ENCODE peak calls at places on chromosomes 13 and 19, in six cellular contexts. D, T, W, C, U and E are unnamed samples.

GRCh38 chr19:13010992-13011652 is 15.8 kb downstream of the NFIX start:
- DNase-seq in T (no peak), D (no peak), W (no peak), C (no peak), U (no peak), E (no peak)

GRCh38 chr13:41356788-41357187 is 45.7 kb downstream of the NAA16 start:
- DNase-seq in C (no peak), U (no peak), W (no peak), T (no peak), D (no peak), E (no peak)

GRCh38 chr13:47175172-47175806 is 278.4 kb upstream of the HTR2A start:
- DNase-seq in W (peak), C (no peak), U (no peak), T (peak), D (no peak), E (no peak)

GRCh38 chr13:90591260-90591926 is 756.1 kb upstream of the MIR17HG start:
- DNase-seq in D (no peak), C (no peak), T (no peak), W (no peak), U (no peak), E (no peak)

GRCh38 chr19:15498910-15499309 is 9.4 kb upstream of the CYP4F22 start:
- DNase-seq in U (no peak), C (no peak), W (no peak), D (peak), T (no peak), E (no peak)

GRCh38 chr13:32262165-32262564 is 53.0 kb downstream of the ZAR1L start:
- DNase-seq in U (no peak), T (peak), D (no peak), W (peak), C (no peak), E (no peak)

GRCh38 chr19:5392476-5392875 is 51.9 kb upstream of the PTPRS start:
- DNase-seq in U (no peak), W (no peak), D (no peak), T (no peak), C (no peak), E (no peak)

GRCh38 chr19:29804493-29804892 is 7.3 kb upstream of the CCNE1 start:
- DNase-seq in U (no peak), W (no peak), C (no peak), T (no peak), D (no peak), E (no peak)

GRCh38 chr13:97266328-97266727 is 44.2 kb downstream of the MBNL2 start:
- DNase-seq in T (no peak), C (no peak), D (peak), U (no peak), W (peak), E (peak)

GRCh38 chr13:79904581-79904980 is 423.6 kb downstream of the NDFIP2 start:
- DNase-seq in D (no peak), U (no peak), W (peak), T (peak), C (no peak), E (no peak)

GRCh38 chr13:53338760-53339159 is 310.1 kb downstream of the OLFM4 start:
- DNase-seq in U (no peak), D (no peak), W (no peak), C (no peak), T (no peak), E (no peak)

GRCh38 chr13:113649212-113649611 is 8.8 kb downstream of the ATP4B start:
- DNase-seq in W (no peak), D (no peak), C (no peak), U (no peak), T (no peak), E (peak)

GRCh38 chr19:23917856-23918255 is 3.2 kb downstream of the ZNF726 start:
- DNase-seq in U (no peak), C (no peak), W (no peak), D (no peak), T (no peak), E (peak)

GRCh38 chr13:110711778-110712070 is 1.8 kb upstream of the ING1 start:
- DNase-seq in W (peak), T (no peak), C (no peak), D (no peak), U (no peak), E (no peak)

GRCh38 chr13:112781881-112782361 is 92.1 kb downstream of the ATP11A start:
- DNase-seq in U (no peak), D (no peak), T (no peak), W (no peak), C (peak), E (no peak)

GRCh38 chr13:31105020-31105800 is 56.5 kb downstream of the HSPH1 start:
- DNase-seq in T (peak), U (no peak), C (no peak), W (no peak), D (no peak), E (peak)

GRCh38 chr13:49063526-49063925 is 87.8 kb downstream of the FNDC3A start:
- DNase-seq in T (no peak), C (no peak), W (no peak), U (no peak), D (no peak), E (peak)

GRCh38 chr13:24038846-24039330 is 121.6 kb upstream of the SPATA13 start:
- DNase-seq in W (peak), D (no peak), C (no peak), T (peak), U (no peak), E (no peak)

GRCh38 chr13:99766641-99767045 is 204.9 kb downstream of the ZIC5 start:
- DNase-seq in U (no peak), D (peak), T (no peak), C (peak), W (no peak), E (peak)

GRCh38 chr13:72473321-72473720 is 254.1 kb downstream of the MZT1 start:
- DNase-seq in T (no peak), D (no peak), C (no peak), W (no peak), U (no peak), E (no peak)

GRCh38 chr19:51026554-51026831 is at the start of gene KLK11:
- DNase-seq in T (no peak), C (no peak), D (no peak), W (no peak), U (no peak), E (no peak)

GRCh38 chr13:32471187-32471922 is 43.4 kb upstream of the N4BP2L1 start:
- DNase-seq in C (no peak), W (no peak), D (no peak), T (peak), U (no peak), E (no peak)

GRCh38 chr13:24149306-24150032 is 11.1 kb upstream of the SPATA13 start:
- DNase-seq in U (no peak), T (no peak), W (no peak), C (no peak), D (no peak), E (no peak)

GRCh38 chr13:26255717-26256277 is 1.9 kb downstream of the CDK8 start:
- DNase-seq in U (no peak), T (peak), W (peak), D (no peak), C (no peak), E (no peak)

GRCh38 chr19:58326501-58326913 is 287 bp upstream of the ZSCAN22 start:
- DNase-seq in D (no peak), C (no peak), T (no peak), W (no peak), U (no peak), E (no peak)

GRCh38 chr19:58330458-58330857 is 3.7 kb downstream of the ZSCAN22 start:
- DNase-seq in W (peak), T (peak), U (no peak), D (no peak), C (no peak), E (peak)

GRCh38 chr19:58328999-58329398 is 2.2 kb downstream of the ZSCAN22 start:
- DNase-seq in D (peak), U (peak), T (no peak), W (no peak), C (peak), E (peak)

GRCh38 chr19:58325623-58326022 is 1.2 kb upstream of the ZSCAN22 start:
- DNase-seq in U (no peak), T (peak), D (no peak), C (no peak), W (peak), E (no peak)

DNA sequence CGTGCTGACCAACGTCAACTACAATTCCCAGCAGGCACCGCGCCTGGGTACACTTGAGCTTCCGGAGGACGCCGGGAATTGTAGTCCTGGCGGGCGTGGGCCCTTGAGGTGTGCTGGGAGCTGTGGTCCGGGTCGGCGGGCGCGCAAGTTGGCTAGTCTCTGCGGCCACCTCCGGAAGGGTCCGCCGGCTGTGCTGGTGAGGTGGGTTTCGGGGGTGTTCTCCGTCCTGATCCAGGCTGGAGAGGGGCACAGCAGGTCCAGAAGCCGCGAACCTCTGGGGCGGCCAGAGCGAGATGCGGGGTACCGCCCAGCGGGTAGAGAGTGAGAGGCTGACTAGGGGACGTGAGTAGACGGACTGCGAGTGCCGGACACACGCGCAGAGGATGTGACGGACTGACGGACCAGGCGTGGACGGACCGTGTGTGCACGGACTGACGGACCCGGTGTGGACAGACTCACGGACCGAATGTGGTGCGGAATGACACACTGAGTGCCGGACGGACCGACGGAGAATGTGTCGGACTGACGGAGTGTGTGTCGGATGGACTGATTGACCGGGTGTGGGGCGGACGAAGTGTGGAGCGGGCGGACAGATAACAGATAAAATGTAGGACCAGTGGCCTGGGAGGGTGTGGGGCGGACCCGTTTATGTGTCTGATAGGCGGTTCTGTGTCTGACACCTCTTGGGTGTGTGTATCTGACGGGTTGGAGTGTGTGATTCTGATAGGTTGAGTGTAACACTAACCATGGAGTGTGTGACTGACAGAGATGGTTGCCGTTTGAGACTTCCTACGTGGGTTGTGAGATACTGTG is at the start of gene ZSCAN22:
- DNase-seq in T (peak), U (peak), D (peak), C (peak), W (peak), E (peak)
- H3K18ac ChIP-seq in T (peak), U (peak), D (peak), C (peak), W (peak), E (no peak)

DNA sequence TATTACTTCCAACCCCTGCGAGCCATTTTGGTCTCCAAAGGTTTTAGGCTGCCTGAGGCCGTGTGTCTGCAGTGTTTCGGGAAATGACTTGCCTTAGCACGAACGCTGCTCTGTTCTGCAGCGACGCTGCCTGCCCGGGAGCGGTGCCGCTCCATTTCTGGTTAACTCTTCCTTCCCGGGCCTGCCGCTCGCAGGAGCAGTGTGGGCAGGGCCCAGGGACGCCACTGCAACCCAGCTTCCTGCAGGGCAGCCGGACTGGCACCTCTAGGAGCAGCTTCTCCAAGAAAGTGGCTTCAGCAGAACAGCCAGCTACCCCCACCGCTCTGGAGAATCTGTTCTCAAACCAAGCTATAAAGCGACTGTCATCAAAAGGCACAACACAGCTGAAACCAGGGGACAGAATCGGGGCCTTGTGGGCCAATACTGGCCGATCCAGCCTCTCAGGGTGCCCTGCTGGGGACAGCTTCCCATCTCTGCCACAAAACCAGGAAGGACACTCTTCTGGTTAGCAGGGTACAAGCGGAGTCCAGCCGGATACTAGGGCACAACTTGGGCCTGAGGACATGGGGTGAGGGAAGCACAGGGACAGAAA is 72.2 kb downstream of the KCTD15 start:
- DNase-seq in D (peak), T (no peak), U (no peak), C (peak), W (no peak), E (peak)
- H3K18ac ChIP-seq in D (peak), T (no peak), U (peak), C (peak), W (no peak), E (no peak)

DNA sequence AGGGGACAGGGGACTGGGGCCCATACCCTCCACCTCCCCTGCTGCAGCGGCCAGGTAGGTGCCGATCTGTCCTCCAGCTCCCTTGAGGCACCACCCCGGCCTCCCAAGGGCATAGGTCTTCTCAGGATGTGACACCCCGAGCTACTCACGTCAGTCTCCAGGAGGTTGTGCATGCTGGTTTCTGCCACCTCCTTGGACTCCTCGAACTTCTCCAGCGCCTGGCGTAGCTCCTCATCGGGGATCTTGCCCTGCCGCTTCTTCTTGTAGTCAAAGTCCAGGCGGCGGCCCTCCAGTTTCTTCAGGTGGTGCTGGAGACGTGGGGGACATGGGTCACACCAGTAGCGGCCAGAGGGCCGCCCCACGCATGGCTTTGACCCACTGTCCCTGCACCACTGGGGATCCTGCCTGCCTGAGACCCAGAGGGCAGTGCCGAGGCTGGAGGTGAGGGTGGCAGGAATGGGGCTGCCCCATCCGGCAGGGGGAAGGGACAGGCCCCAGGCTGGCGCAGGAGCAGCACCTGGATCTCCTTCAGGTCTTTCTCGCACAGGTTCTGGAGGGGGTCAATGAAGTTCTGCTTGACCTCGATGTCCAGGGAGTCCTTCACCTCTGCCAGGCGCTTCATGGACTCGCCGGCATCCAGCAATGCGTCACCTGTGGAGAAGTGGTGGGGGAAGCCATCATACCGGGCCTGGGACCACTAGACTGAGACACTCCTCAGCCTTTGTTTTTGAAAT is 20.4 kb downstream of the MPND start:
- DNase-seq in W (no peak), D (no peak), T (no peak), U (no peak), C (peak), E (no peak)
- H3K18ac ChIP-seq in W (no peak), D (no peak), T (no peak), U (no peak), C (no peak), E (no peak)

DNA sequence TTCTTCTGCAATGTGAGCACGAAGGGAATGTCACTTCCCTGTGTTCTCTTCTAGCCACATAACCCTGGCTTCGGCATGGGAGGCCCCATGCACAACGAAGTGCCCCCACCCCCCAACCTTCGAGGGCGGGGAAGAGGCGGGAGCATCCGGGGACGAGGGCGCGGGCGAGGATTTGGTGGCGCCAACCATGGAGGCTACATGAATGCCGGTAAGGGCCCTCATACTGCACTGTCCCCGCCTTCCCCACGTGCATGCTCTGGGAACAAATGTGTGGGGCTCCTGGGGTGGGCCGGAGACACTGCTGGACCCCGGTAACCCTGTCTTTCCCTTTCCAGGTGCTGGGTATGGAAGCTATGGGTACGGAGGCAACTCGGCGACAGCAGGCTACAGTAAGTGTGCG is 17.7 kb upstream of the QTRT1 start:
- DNase-seq in W (no peak), U (no peak), T (no peak), D (no peak), C (no peak), E (no peak)
- H3K18ac ChIP-seq in W (no peak), U (no peak), T (no peak), D (no peak), C (no peak), E (no peak)

DNA sequence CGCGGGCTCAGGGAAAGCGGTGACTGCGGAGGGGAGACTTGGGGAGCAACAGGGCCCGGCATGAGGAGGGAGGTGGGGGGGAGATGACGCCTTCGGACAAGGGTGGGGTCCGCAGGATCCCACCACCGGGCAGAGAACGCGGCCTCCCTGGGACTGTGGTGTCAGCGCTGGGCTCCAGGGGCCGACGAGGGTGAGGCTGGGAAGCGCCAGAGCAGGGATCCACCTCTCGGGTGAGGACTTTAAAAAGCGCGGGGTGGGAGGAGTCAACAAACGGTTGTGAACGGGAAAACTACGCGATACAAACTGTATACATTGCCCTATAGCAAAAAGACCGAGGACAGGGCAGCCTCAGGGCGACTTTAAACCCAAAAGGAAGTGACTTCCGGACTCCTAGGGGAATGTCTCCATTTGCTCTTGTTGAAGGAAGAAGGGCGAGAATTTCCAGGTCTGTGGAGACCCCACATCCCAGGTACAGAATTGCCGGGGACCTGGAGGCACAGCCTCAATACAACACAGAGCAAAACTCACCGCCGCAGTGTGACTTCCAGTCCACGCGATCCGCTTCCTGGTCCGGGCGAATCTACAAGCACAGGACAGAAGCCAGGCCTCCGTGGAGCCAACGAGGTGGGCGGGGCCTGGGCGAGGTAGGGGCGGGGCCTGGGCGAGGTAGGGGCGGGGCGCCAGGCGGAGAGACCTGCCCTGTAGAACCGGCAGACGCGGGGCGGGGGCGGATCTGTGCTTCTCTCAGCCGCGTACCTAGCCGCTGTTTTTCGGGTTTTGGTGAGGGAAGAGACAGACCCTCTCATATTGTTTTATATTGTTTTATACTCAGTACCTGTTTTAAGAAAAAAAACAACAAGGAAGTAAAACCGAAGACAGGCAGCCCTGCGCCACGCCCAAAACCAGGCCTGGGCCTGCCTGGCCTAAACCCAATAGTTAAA is at the start of gene ZNF888:
- DNase-seq in U (peak), D (peak), C (peak), W (peak), T (peak), E (peak)
- H3K18ac ChIP-seq in U (peak), D (no peak), C (peak), W (peak), T (peak), E (peak)

DNA sequence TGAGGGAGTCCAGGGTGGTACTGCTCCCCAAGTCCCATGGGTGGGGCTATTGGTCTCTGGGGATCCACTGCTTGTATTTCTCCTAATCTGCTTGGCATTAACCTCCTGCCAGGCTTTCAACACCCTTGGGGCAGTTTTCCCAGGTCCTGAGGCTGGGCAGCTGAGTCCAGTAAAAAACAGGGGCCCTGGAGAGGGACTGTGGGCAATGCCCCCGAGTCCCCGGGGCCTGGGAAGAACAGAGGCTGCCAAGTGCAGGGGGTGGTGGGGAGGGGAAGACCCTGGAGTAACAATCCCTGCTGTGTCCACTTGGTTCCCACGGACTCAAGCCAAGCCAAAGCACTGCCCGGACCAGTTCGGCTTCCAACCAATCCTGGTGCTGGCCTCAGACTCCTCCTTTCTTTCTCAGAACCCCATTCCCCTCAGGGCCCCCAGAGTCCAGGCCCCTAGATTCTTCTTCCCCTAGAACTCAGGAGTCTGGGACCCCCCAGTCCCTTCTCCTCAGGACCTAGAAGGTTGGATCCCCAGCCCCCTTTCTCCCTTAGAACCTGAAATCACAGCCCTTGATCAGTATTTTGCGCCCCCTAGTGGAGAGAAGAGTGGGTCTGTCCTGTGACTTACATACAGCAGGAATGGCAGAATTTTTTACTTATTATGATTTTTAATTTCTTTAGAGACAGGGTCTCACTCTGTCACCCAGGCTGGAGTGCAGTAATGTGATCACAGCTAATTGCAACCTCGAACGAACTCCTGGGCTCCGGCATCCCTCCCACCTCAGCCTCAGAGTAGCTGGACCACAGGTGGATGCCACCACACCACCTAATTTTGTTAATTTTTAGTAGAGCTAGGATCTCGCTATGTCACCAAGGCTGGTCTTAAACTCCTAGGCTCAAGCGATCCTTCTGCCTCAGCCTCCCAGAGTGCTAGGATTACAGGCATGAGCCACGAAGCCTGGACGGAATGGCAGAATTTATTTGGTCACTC is 3.7 kb upstream of the CLPTM1 start:
- DNase-seq in U (peak), W (peak), D (peak), T (peak), C (peak), E (peak)
- H3K18ac ChIP-seq in U (no peak), W (no peak), D (no peak), T (no peak), C (peak), E (no peak)